ENCODE peak calls at places on chromosomes 11 and 22, in seven cellular contexts. Z is H1, B is HCT116, O is SK-N-SH, C is K562, K is HepG2, P is GM12878. U is an unnamed sample. For H3K36me3, the result is how much of the 10 kb centered on the place peaks cover.

GRCh38 chr11:120563698-120564572 is 52.4 kb downstream of the GRIK4 start:
- DNase-seq in Z (no peak), B (no peak), O (no peak), C (no peak), K (no peak), P (no peak), U (no peak)

GRCh38 chr11:68798221-68798813 is 43.4 kb downstream of the CPT1A start:
- DNase-seq in Z (peak), B (no peak), O (peak), C (peak), K (peak), P (no peak), U (peak)

GRCh38 chr11:112880454-112880853 is 80.8 kb upstream of the NCAM1 start:
- DNase-seq in Z (no peak), B (no peak), O (no peak), C (no peak), K (no peak), P (no peak), U (no peak)

GRCh38 chr22:45541580-45541979 is 38.9 kb downstream of the FBLN1 start:
- DNase-seq in Z (no peak), B (no peak), O (no peak), C (no peak), K (no peak), P (no peak), U (no peak)

GRCh38 chr11:101401245-101401644 is 182.6 kb downstream of the TRPC6 start:
- DNase-seq in Z (no peak), B (no peak), O (no peak), C (no peak), K (no peak), P (no peak), U (no peak)

GRCh38 chr11:224424-224823 is 11.7 kb downstream of the SIRT3 start:
- DNase-seq in Z (no peak), B (no peak), O (no peak), C (no peak), K (no peak), P (no peak), U (no peak)

GRCh38 chr11:58199271-58199670 is 4.7 kb downstream of the OR1S2 start:
- DNase-seq in Z (no peak), B (no peak), O (no peak), C (no peak), K (no peak), P (no peak), U (no peak)

GRCh38 chr11:62770778-62771143 is 435 bp upstream of the TAF6L start:
- DNase-seq in Z (no peak), B (no peak), O (peak), C (peak), K (peak), P (no peak), U (no peak)

GRCh38 chr11:94885133-94885532 is 88.2 kb downstream of the CWC15 start:
- DNase-seq in Z (no peak), B (no peak), O (no peak), C (no peak), K (no peak), P (peak), U (no peak)

GRCh38 chr11:46351606-46352005 is 4.3 kb downstream of the DGKZ start:
- DNase-seq in Z (no peak), B (no peak), O (no peak), C (no peak), K (no peak), P (no peak), U (no peak)

GRCh38 chr11:46383404-46383758 is 1.9 kb downstream of the MDK start:
- DNase-seq in Z (no peak), B (no peak), O (no peak), C (no peak), K (no peak), P (no peak), U (no peak)

GRCh38 chr11:1054143-1055108 is 17.9 kb upstream of the MUC6 start:
- DNase-seq in Z (no peak), B (no peak), O (peak), C (no peak), K (no peak), P (no peak), U (no peak)

GRCh38 chr11:114822038-114822437 is 143.7 kb downstream of the NXPE2 start:
- DNase-seq in Z (no peak), B (no peak), O (no peak), C (no peak), K (no peak), P (no peak), U (no peak)

GRCh38 chr22:49638788-49639187 is 188.9 kb downstream of the BRD1 start:
- DNase-seq in Z (no peak), B (no peak), O (no peak), C (no peak), K (peak), P (no peak), U (no peak)

GRCh38 chr11:64448599-64449380 is 89.8 kb downstream of the RPS6KA4 start:
- DNase-seq in Z (peak), B (peak), O (peak), C (peak), K (peak), P (no peak), U (peak)

GRCh38 chr11:24489477-24489876 is 7.4 kb upstream of the LUZP2 start:
- DNase-seq in Z (no peak), B (no peak), O (no peak), C (no peak), K (no peak), P (no peak), U (no peak)

GRCh38 chr11:119320593-119321524 is 3.9 kb upstream of the MCAM start:
- DNase-seq in Z (no peak), B (no peak), O (no peak), C (peak), K (no peak), P (no peak), U (no peak)

GRCh38 chr11:455566-456147 is 5.6 kb downstream of the PTDSS2 start:
- DNase-seq in Z (no peak), B (no peak), O (no peak), C (no peak), K (no peak), P (no peak), U (no peak)

GRCh38 chr11:62340269-62340901 is 3.1 kb downstream of the ASRGL1 start:
- DNase-seq in Z (no peak), B (peak), O (peak), C (peak), K (peak), P (peak), U (peak)

GRCh38 chr11:123357990-123358827 is 71.9 kb upstream of the GRAMD1B start:
- DNase-seq in Z (no peak), B (no peak), O (peak), C (no peak), K (no peak), P (peak), U (no peak)

GRCh38 chr11:94768602-94769511 is 701 bp downstream of the AMOTL1 start:
- DNase-seq in Z (no peak), B (no peak), O (peak), C (peak), K (no peak), P (no peak), U (no peak)

GRCh38 chr11:96246718-96247540 is 96.1 kb downstream of the MAML2 start:
- DNase-seq in Z (no peak), B (peak), O (no peak), C (no peak), K (peak), P (no peak), U (no peak)

GRCh38 chr11:23370580-23371275 is 510.5 kb upstream of the CCDC179 start:
- DNase-seq in Z (no peak), B (no peak), O (no peak), C (no peak), K (no peak), P (no peak), U (no peak)

DNA sequence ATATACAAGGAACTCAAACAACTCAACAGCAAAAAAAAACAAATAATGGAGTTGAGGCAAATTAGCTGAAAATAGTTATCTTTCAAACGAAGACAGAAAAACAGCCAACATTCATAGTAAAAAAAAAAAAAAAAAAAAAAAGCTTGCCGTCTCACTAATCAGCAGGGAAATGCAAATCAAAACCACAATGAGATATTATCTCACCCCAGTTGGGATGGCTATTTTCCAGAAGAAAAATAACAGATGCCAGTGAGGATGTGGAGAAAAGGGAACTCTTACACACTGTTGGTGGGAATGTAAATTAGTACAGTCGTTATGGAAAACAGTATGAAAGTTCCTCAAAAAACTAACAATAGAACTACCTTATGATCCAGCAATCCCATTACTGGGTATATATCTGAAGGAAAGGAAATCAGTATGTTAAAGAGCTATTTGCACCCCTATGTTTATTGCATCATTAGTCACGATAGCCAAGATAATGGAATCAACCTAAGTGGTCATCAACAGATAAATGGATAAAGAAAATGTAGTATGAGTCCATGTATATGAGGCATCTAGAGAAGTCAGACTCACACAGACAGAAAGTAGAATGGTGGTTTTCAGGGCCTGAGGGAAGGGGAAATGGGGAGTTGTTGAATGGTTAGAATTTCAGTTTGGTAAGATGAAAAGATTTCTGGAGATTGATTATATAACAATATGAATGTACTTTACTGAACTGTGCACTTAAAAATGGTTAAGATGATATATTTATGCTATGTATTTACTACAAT is 56.0 kb downstream of the USP35 start:
- DNase-seq in Z (no peak), B (no peak), O (peak), C (no peak), K (no peak), P (no peak), U (no peak)
- H3K36me3 ChIP-seq in Z (under half), B (under half), O (under half), C (under half), K (under half), P (under half), U (under half)

GRCh38 chr11:67689178-67689577 is 14.8 kb upstream of the ALDH3B2 start:
- DNase-seq in Z (no peak), B (no peak), O (no peak), C (no peak), K (no peak), P (no peak), U (no peak)

GRCh38 chr11:67691149-67691548 is 16.7 kb upstream of the ALDH3B2 start:
- DNase-seq in Z (no peak), B (no peak), O (no peak), C (no peak), K (no peak), P (no peak), U (no peak)

GRCh38 chr11:67687986-67688385 is 13.6 kb upstream of the ALDH3B2 start:
- DNase-seq in Z (no peak), B (no peak), O (no peak), C (no peak), K (no peak), P (no peak), U (no peak)
- TF ChIP-seq YY1 in Z (no peak), B (no peak), O (no peak), C (no peak), K (no peak), P (no peak), U (no peak)

GRCh38 chr22:30694171-30694637 is 470 bp upstream of the OSBP2 start:
- DNase-seq in Z (peak), B (peak), O (peak), C (no peak), K (no peak), P (no peak), U (no peak)

GRCh38 chr22:30694638-30695350 is at the start of gene OSBP2:
- DNase-seq in Z (no peak), B (no peak), O (peak), C (peak), K (no peak), P (no peak), U (no peak)

GRCh38 chr22:30695351-30695762 is 683 bp downstream of the OSBP2 start:
- DNase-seq in Z (no peak), B (no peak), O (no peak), C (no peak), K (no peak), P (no peak), U (no peak)

GRCh38 chr22:30697975-30698374 is 3.3 kb downstream of the OSBP2 start:
- DNase-seq in Z (no peak), B (no peak), O (no peak), C (peak), K (no peak), P (no peak), U (no peak)

DNA sequence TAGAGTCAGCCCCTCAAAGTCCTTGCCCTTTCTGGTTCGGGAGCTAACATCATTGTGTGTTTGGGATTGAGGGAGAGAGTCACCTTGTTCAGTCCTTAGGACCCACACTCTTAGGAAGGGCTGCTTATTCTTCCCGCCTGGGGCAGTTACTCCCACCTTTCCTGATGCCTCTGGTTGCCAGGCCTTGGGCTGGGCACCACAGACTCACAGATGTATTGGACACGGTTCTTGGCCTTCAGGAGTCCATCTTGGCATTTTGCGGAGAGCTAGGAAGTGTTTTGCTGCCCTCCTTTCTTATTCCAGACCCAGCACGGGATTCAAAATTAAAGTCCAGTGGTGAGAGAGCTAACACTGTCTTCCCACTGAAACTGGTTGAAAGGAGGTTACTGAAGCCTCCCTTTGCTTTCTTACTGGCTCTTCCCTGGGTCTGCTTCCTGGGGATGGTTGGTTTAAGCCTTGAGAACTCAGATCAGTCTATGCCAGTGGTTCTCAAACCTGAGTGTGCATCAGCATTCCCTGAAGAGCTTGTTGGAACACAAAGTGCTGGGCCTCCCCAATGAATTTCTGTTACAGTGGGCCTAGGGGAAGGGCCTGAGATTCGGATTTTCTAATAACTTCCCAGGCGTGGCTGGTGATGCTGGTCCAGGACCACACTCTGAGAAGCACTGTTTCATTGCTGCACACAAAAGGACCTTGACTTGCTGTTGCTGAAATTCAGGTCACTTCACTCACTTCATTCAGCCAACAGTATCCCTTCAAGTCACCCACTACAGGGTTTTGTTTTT is 1.4 kb downstream of the OSBP2 start:
- DNase-seq in Z (no peak), B (no peak), O (no peak), C (no peak), K (no peak), P (no peak), U (no peak)
- H3K9ac ChIP-seq in Z (no peak), B (no peak), O (no peak), C (no peak), K (no peak), P (no peak), U (peak)

DNA sequence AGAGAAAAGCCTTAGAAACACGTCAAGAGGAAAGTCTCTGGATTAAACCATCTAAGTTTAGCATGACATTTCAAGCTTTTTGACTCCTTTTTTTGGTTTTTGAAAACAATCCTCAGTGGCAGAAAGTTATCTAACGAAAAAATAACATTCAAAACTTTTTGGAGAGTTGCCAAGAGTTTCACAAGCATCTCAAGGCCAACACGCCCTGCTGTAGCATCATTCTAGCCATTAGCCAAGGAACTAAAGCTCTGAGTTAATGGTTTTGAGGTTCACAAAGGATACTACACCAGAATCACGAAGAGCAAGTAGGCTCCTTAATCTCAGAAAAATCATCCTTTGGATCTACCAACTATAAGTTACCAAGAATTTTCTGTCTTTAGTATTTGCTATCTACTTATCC is 94.8 kb downstream of the PICALM start:
- DNase-seq in Z (no peak), B (no peak), O (no peak), C (no peak), K (no peak), P (no peak), U (no peak)
- H3K36me3 ChIP-seq in Z (under half), B (under half), O (half or more), C (half or more), K (under half), P (half or more), U (under half)

GRCh38 chr11:84313830-84314359 is 1027.7 kb upstream of the CCDC90B start:
- DNase-seq in Z (no peak), B (no peak), O (no peak), C (no peak), K (no peak), P (no peak), U (no peak)

GRCh38 chr11:84310261-84310660 is 1024.1 kb upstream of the CCDC90B start:
- DNase-seq in Z (no peak), B (no peak), O (no peak), C (no peak), K (no peak), P (no peak), U (no peak)
- TF ChIP-seq YY1 in Z (no peak), B (no peak), O (no peak), C (no peak), K (no peak), P (no peak), U (no peak)

U was measured in NT2/D1.